ENCODE peak calls at places on chromosomes 13 and 19, in ten cellular contexts. I is head of caudate nucleus; P is non-pigmented ciliary epithelial cell; A is pons; K is stimulated activated CD8-positive, alpha-beta memory T cell treated with anti-CD3 and anti-CD28 coated beads, Interleukin-4, amount 100 ng/mL, for 4 hours; O is endothelial cell; Z is nephron progenitor cell; J is lower leg skin; F is mesenteric fat pad; R is stimulated activated CD4-positive, alpha-beta T cell treated with anti-CD3 and anti-CD28 coated beads, Interleukin-4, amount 100 ng/mL, for 24 hours. C is an unnamed sample.

GRCh38 chr19:13339869-13340268 is 166.4 kb downstream of the CACNA1A start:
- DNase-seq in I (no peak), P (no peak), A (peak), K (no peak), O (no peak), Z (no peak), J (no peak), F (no peak), R (no peak), C (no peak)

GRCh38 chr19:46475976-46476375 is 4.6 kb upstream of the PNMA8A start:
- DNase-seq in I (no peak), P (no peak), A (no peak), K (no peak), O (no peak), Z (no peak), J (no peak), F (no peak), R (no peak), C (no peak)

GRCh38 chr13:97261254-97262015 is 39.3 kb downstream of the MBNL2 start:
- DNase-seq in I (no peak), P (no peak), A (no peak), K (no peak), O (no peak), Z (no peak), J (no peak), F (no peak), R (peak), C (no peak)

GRCh38 chr13:32530841-32531253 is 7.7 kb downstream of the N4BP2L2 start:
- DNase-seq in I (no peak), P (peak), A (peak), K (no peak), O (no peak), Z (no peak), J (no peak), F (no peak), R (no peak), C (no peak)

GRCh38 chr19:8251025-8251472 is 41.9 kb downstream of the CERS4 start:
- DNase-seq in I (peak), P (no peak), A (peak), K (no peak), O (no peak), Z (no peak), J (peak), F (peak), R (no peak), C (no peak)

GRCh38 chr19:50661087-50661486 is 11.8 kb downstream of the C19orf81 start:
- DNase-seq in I (no peak), P (no peak), A (no peak), K (no peak), O (no peak), Z (peak), J (no peak), F (no peak), R (no peak), C (no peak)

GRCh38 chr13:46146898-46147297 is 35.1 kb downstream of the LCP1 start:
- DNase-seq in I (peak), P (no peak), A (peak), K (no peak), O (peak), Z (peak), J (no peak), F (no peak), R (no peak), C (no peak)

GRCh38 chr13:51585696-51586095 is 1.4 kb downstream of the WDFY2 start:
- DNase-seq in I (no peak), P (no peak), A (peak), K (no peak), O (no peak), Z (no peak), J (no peak), F (no peak), R (peak), C (no peak)

GRCh38 chr19:372306-372890 is 27.8 kb upstream of the MIER2 start:
- DNase-seq in I (no peak), P (peak), A (peak), K (no peak), O (no peak), Z (no peak), J (no peak), F (peak), R (no peak), C (no peak)